ENCODE peak calls at places on chromosomes 13 and 19, in six cellular contexts. O, G, Z, X, L and H are unnamed samples.

GRCh38 chr13:29396446-29396845 is 199.0 kb downstream of the SLC7A1 start:
- DNase-seq in O (no peak), G (no peak), Z (no peak), X (no peak), L (no peak), H (no peak)

GRCh38 chr13:21850013-21851006 is 179.4 kb downstream of the FGF9 start:
- DNase-seq in O (no peak), G (no peak), Z (no peak), X (no peak), L (no peak), H (no peak)

GRCh38 chr19:9885077-9885552 is 50.0 kb downstream of the PIN1 start:
- DNase-seq in O (no peak), G (no peak), Z (no peak), X (no peak), L (peak), H (no peak)

GRCh38 chr13:19058566-19058965 is 123.1 kb downstream of the TUBA3C start:
- DNase-seq in O (no peak), G (no peak), Z (no peak), X (no peak), L (no peak), H (no peak)

GRCh38 chr19:38970664-38971532 is 4.6 kb downstream of the FBXO17 start:
- DNase-seq in O (no peak), G (no peak), Z (no peak), X (no peak), L (peak), H (no peak)

GRCh38 chr13:50598338-50598737 is 245.2 kb downstream of the DLEU7 start:
- DNase-seq in O (no peak), G (no peak), Z (no peak), X (no peak), L (no peak), H (no peak)

GRCh38 chr19:45340232-45340898 is at the start of gene KLC3:
- DNase-seq in O (peak), G (peak), Z (peak), X (peak), L (no peak), H (peak)

GRCh38 chr19:18157465-18158063 is 4.6 kb downstream of the PIK3R2 start:
- DNase-seq in O (no peak), G (peak), Z (no peak), X (no peak), L (no peak), H (no peak)

GRCh38 chr13:98997738-98998641 is 20.1 kb upstream of the DOCK9 start:
- DNase-seq in O (peak), G (peak), Z (no peak), X (no peak), L (peak), H (peak)

GRCh38 chr13:31282741-31283455 is 83.1 kb downstream of the B3GLCT start:
- DNase-seq in O (no peak), G (no peak), Z (no peak), X (no peak), L (no peak), H (no peak)

GRCh38 chr19:14761607-14762006 is 16.8 kb downstream of the ADGRE2 start:
- DNase-seq in O (no peak), G (no peak), Z (no peak), X (no peak), L (no peak), H (no peak)

GRCh38 chr19:11116507-11116906 is 27.2 kb downstream of the LDLR start:
- DNase-seq in O (no peak), G (no peak), Z (no peak), X (no peak), L (no peak), H (no peak)

GRCh38 chr19:45146251-45146650 is 14.5 kb downstream of the NKPD1 start:
- DNase-seq in O (no peak), G (no peak), Z (no peak), X (no peak), L (no peak), H (no peak)

GRCh38 chr13:75372517-75372916 is 109.5 kb downstream of the TBC1D4 start:
- DNase-seq in O (peak), G (peak), Z (peak), X (no peak), L (peak), H (peak)

GRCh38 chr19:35247526-35248309 is 1.1 kb upstream of the LSR start:
- DNase-seq in O (peak), G (peak), Z (peak), X (no peak), L (no peak), H (peak)

GRCh38 chr19:5954293-5954692 is 23.6 kb downstream of the RANBP3 start:
- DNase-seq in O (no peak), G (no peak), Z (no peak), X (no peak), L (peak), H (no peak)

GRCh38 chr13:102729560-102730275 is 34.9 kb upstream of the METTL21C start:
- DNase-seq in O (peak), G (peak), Z (no peak), X (no peak), L (peak), H (peak)

GRCh38 chr19:46944918-46945628 is 74.6 kb upstream of the NPAS1 start:
- DNase-seq in O (peak), G (peak), Z (no peak), X (no peak), L (peak), H (no peak)

GRCh38 chr19:823565-824121 is 1.9 kb upstream of the PLPPR3 start:
- DNase-seq in O (peak), G (no peak), Z (no peak), X (no peak), L (no peak), H (no peak)